ENCODE peak calls at places on chromosomes 2 and 18, in eight cellular contexts. S is foreskin fibroblast, P is adrenal gland, J is brain microvascular endothelial cell, T is fibroblast of pulmonary artery, I is WTC11, R is sigmoid colon, Z is tibial nerve. H is an unnamed sample.

GRCh38 chr18:77084757-77085035 is 47.9 kb downstream of the MBP start:
- DNase-seq in I (no peak), P (no peak), S (no peak), Z (no peak), T (no peak), J (no peak), R (no peak), H (no peak)

GRCh38 chr18:43525149-43525548 is 247.9 kb upstream of the SYT4 start:
- DNase-seq in P (no peak), S (no peak), J (no peak), I (no peak), R (no peak), Z (no peak), T (no peak), H (no peak)

GRCh38 chr2:227932001-227932400 is 60.6 kb downstream of the DAW1 start:
- DNase-seq in S (no peak), I (no peak), P (no peak), Z (no peak), J (no peak), T (no peak), R (no peak), H (no peak)

GRCh38 chr2:3500326-3500899 is 18.9 kb downstream of the ADI1 start:
- DNase-seq in Z (no peak), T (no peak), P (no peak), I (no peak), R (no peak), S (no peak), J (no peak), H (no peak)

GRCh38 chr2:147806846-147807245 is 38.0 kb upstream of the ACVR2A start:
- DNase-seq in Z (no peak), P (no peak), R (no peak), T (no peak), I (no peak), S (no peak), J (no peak), H (no peak)

GRCh38 chr2:79512442-79513401 is at the start of gene CTNNA2:
- DNase-seq in S (peak), P (peak), R (no peak), Z (no peak), I (peak), T (peak), J (no peak), H (peak)

GRCh38 chr2:236168110-236169067 is at the start of gene GBX2:
- DNase-seq in J (peak), S (peak), Z (no peak), I (peak), P (no peak), T (peak), R (peak), H (peak)

GRCh38 chr2:216519154-216519762 is 20.6 kb downstream of the RPL37A start:
- DNase-seq in I (peak), P (peak), S (peak), J (peak), R (peak), T (peak), Z (peak), H (peak)

GRCh38 chr2:69222984-69223658 is 163.9 kb downstream of the GFPT1 start:
- DNase-seq in S (peak), Z (no peak), P (peak), T (peak), J (peak), R (no peak), I (no peak), H (no peak)

GRCh38 chr2:62363166-62363565 is 142.8 kb downstream of the TMEM17 start:
- DNase-seq in J (no peak), Z (no peak), S (no peak), P (no peak), T (no peak), R (no peak), I (no peak), H (no peak)

GRCh38 chr2:160630801-160631590 is 137.4 kb upstream of the RBMS1 start:
- DNase-seq in Z (no peak), J (no peak), S (peak), I (no peak), R (no peak), P (no peak), T (no peak), H (no peak)

GRCh38 chr2:11667866-11668637 is 1.9 kb downstream of the NTSR2 start:
- DNase-seq in I (no peak), P (no peak), T (no peak), J (no peak), S (no peak), Z (no peak), R (peak), H (no peak)

GRCh38 chr2:74554821-74555531 is 456 bp downstream of the DOK1 start:
- DNase-seq in R (peak), S (peak), I (peak), Z (no peak), J (peak), T (no peak), P (peak), H (peak)

GRCh38 chr2:235021752-235022151 is 69.9 kb downstream of the SH3BP4 start:
- DNase-seq in Z (no peak), R (no peak), S (peak), J (peak), T (peak), P (no peak), I (no peak), H (no peak)

GRCh38 chr2:239963646-239964205 is 61.4 kb downstream of the NDUFA10 start:
- DNase-seq in P (peak), S (no peak), T (no peak), J (no peak), R (peak), Z (no peak), I (no peak), H (no peak)

GRCh38 chr18:9478545-9478944 is 3.2 kb downstream of the RALBP1 start:
- DNase-seq in R (no peak), P (no peak), S (no peak), T (no peak), I (no peak), Z (no peak), J (no peak), H (no peak)

GRCh38 chr2:50291535-50291934 is 740.4 kb downstream of the NRXN1 start:
- DNase-seq in R (no peak), S (no peak), P (no peak), I (no peak), Z (no peak), T (no peak), J (no peak), H (no peak)

GRCh38 chr18:51401912-51402311 is 204.4 kb upstream of the MEX3C start:
- DNase-seq in Z (no peak), S (no peak), I (no peak), R (no peak), P (no peak), J (no peak), T (no peak), H (no peak)

GRCh38 chr2:217394510-217395351 is 534.9 kb upstream of the TNP1 start:
- DNase-seq in I (no peak), R (no peak), S (peak), J (no peak), T (peak), Z (no peak), P (no peak), H (no peak)

GRCh38 chr2:134181219-134181618 is 72.7 kb upstream of the MGAT5 start:
- DNase-seq in R (no peak), I (no peak), P (no peak), Z (no peak), S (no peak), J (no peak), T (no peak), H (no peak)

GRCh38 chr2:224584768-224585204 is 377 bp downstream of the CUL3 start:
- DNase-seq in P (peak), R (peak), I (peak), S (peak), Z (no peak), J (peak), T (peak), H (peak)

GRCh38 chr2:180004731-180005130 is 2.4 kb downstream of the CWC22 start:
- DNase-seq in I (no peak), J (no peak), P (no peak), T (no peak), Z (no peak), R (no peak), S (no peak), H (no peak)

GRCh38 chr2:20106746-20107145 is 55.3 kb upstream of the LAPTM4A start:
- DNase-seq in Z (no peak), T (no peak), P (peak), I (peak), S (no peak), J (no peak), R (no peak), H (peak)

GRCh38 chr18:74184875-74185274 is 36.6 kb downstream of the TIMM21 start:
- DNase-seq in I (no peak), R (no peak), S (no peak), Z (no peak), J (no peak), P (no peak), T (no peak), H (no peak)

GRCh38 chr18:2986150-2986865 is 26.6 kb downstream of the LPIN2 start:
- DNase-seq in P (no peak), I (no peak), Z (no peak), S (no peak), J (no peak), R (no peak), T (peak), H (no peak)

GRCh38 chr18:7946724-7947377 is 379.7 kb downstream of the PTPRM start:
- DNase-seq in T (peak), S (peak), P (peak), J (peak), R (no peak), Z (no peak), I (no peak), H (no peak)

GRCh38 chr2:69565431-69565839 is 78.1 kb downstream of the AAK1 start:
- DNase-seq in S (peak), R (peak), T (peak), P (peak), J (no peak), I (peak), Z (peak), H (peak)

GRCh38 chr2:50974940-50975339 is 57.0 kb downstream of the NRXN1 start:
- DNase-seq in Z (no peak), P (no peak), R (no peak), J (no peak), S (no peak), I (no peak), T (no peak), H (no peak)

GRCh38 chr2:114550895-114551793 is 108.7 kb downstream of the DPP10 start:
- DNase-seq in I (peak), S (no peak), P (peak), J (peak), R (no peak), T (peak), Z (peak), H (peak)
- TF ChIP-seq CTCF in I (no peak), S (peak), P (peak), J (peak), R (peak), T (peak), Z (peak), H (peak)

DNA sequence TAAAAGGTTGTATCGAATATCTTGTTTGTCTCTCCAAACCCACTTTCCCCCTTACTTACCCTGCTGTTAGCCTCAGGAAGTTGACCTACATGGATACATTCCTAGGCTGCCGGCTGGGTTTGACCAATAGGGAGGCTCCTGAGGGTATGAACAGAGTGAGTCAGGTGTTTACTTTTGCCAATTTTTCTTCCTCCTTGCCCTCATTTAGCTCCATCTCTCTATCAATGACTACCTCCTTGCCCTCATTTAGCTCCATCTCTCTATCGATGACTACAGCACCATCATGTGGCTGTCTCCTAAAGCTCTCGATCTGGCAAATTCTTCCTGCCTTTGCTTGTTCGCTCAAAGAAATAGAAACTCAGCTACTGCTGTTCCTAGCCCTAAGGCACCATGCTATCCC is 571.9 kb upstream of the CRIM1 start:
- DNase-seq in P (no peak), I (peak), J (peak), T (no peak), R (no peak), S (no peak), Z (no peak), H (no peak)
- TF ChIP-seq CTCF in P (no peak), I (no peak), J (no peak), T (no peak), R (no peak), S (no peak), Z (no peak), H (no peak)

DNA sequence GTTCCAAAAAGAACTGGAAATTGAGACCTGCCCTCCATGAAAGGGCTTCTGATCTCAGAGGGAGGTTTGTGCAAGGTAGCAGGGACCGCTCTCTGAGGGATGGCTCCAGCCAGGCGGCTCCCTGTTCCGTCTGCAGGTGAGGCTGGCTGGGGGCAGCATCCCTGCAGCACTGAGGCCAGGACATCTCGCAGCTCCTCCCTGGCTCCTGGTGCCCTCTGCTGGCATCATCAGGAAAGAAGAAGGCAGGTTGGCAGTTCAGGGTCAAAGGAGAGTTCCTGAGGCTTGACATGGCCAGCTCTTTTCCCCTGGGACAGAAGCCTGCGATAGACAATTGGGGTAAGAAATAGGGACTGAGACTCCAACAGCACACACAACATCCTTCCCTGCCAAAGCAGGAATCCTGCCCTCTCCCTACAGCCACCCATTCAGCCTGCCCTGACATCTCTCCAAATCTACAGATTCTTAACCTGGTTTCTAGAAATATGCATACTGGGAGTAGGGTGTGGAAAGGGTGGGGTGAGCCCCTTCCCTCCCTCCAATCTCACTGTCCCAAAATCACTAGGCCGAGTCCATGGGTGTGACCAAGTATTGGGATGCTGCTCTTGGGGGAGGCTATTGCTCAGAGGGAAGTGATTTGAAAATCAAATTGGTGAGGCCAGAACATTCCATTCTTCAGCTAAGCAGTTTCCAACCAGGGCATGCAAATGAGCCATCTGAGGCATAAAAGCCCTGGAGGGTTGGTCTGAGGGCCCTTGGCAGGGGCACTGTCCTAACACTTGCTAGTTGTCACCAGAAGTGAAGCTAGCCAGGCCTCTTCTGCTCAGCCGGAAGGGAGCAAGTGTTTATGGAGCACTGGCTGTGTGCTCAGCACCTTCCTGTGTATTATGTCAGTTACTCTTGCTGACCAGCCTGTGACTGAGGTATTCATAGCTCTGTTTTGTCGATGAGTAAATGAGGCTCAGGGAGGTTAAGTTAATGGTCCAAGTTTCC is 185.4 kb downstream of the TFCP2L1 start:
- DNase-seq in J (no peak), S (peak), I (peak), Z (no peak), P (no peak), T (no peak), R (peak), H (no peak)
- TF ChIP-seq CTCF in J (peak), S (peak), I (no peak), Z (no peak), P (no peak), T (peak), R (no peak), H (peak)

GRCh38 chr2:102251042-102251848 is 60.1 kb upstream of the IL1RL1 start:
- DNase-seq in S (peak), J (no peak), P (no peak), I (peak), R (no peak), Z (no peak), T (peak), H (peak)
- TF ChIP-seq CTCF in S (peak), J (peak), P (peak), I (peak), R (peak), Z (peak), T (peak), H (peak)

DNA sequence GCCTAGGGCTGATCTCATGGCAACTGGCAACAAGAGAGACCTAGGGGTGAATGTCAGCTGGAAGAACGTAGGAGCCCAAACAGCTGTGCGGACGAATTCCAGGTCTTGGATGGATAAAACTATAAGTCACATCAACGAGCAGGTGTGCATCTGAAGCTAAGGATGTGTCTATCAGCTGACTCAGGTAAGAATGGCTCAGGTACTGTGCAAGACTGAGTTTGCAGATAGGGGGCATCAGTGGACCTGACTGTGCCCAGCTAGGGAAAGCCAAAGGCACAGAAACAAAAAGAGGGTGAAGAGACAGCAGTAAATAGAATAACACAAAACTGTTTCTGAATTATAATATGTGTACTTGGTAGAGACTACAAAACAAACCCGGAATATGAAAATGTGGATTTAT is 357.3 kb downstream of the ZEB2 start:
- DNase-seq in J (no peak), T (no peak), I (peak), S (no peak), P (no peak), R (no peak), Z (no peak), H (no peak)
- TF ChIP-seq CTCF in J (peak), T (peak), I (peak), S (no peak), P (no peak), R (no peak), Z (no peak), H (peak)

H was measured in neural crest cell.